ENCODE peak calls at places on chromosomes 11 and 22, in nine cellular contexts. One of them, this sample, is unnamed.

GRCh38 chr11:46075928-46076327 is 45.3 kb downstream of the PHF21A start:
- DNase-seq in RWPE1: no peak
- DNase-seq in lower leg skin: no peak
- DNase-seq in HFFc6: no peak
- DNase-seq in psoas muscle: no peak
- DNase-seq in endodermal cell: no peak
- DNase-seq in astrocyte of the spinal cord: no peak
- DNase-seq in CD4-positive, alpha-beta T cell: no peak
- DNase-seq in choroid plexus epithelial cell: no peak
- DNase-seq in this sample: no peak

GRCh38 chr11:70788247-70789022 is 390.1 kb downstream of the CTTN start:
- DNase-seq in RWPE1: peak
- DNase-seq in lower leg skin: no peak
- DNase-seq in HFFc6: peak
- DNase-seq in psoas muscle: no peak
- DNase-seq in endodermal cell: no peak
- DNase-seq in astrocyte of the spinal cord: peak
- DNase-seq in CD4-positive, alpha-beta T cell: no peak
- DNase-seq in choroid plexus epithelial cell: peak
- DNase-seq in this sample: peak

GRCh38 chr11:4211991-4212390 is 117.4 kb downstream of the RRM1 start:
- DNase-seq in RWPE1: no peak
- DNase-seq in lower leg skin: no peak
- DNase-seq in HFFc6: no peak
- DNase-seq in psoas muscle: no peak
- DNase-seq in endodermal cell: peak
- DNase-seq in astrocyte of the spinal cord: no peak
- DNase-seq in CD4-positive, alpha-beta T cell: no peak
- DNase-seq in choroid plexus epithelial cell: no peak
- DNase-seq in this sample: no peak

GRCh38 chr11:11178671-11179070 is 174.4 kb downstream of the CSNK2A3 start:
- DNase-seq in RWPE1: no peak
- DNase-seq in lower leg skin: no peak
- DNase-seq in HFFc6: no peak
- DNase-seq in psoas muscle: no peak
- DNase-seq in endodermal cell: no peak
- DNase-seq in astrocyte of the spinal cord: no peak
- DNase-seq in CD4-positive, alpha-beta T cell: no peak
- DNase-seq in choroid plexus epithelial cell: no peak
- DNase-seq in this sample: no peak

GRCh38 chr22:25199726-25200520 is at the start of gene CRYBB3:
- DNase-seq in RWPE1: no peak
- DNase-seq in lower leg skin: no peak
- DNase-seq in HFFc6: no peak
- DNase-seq in psoas muscle: no peak
- DNase-seq in endodermal cell: no peak
- DNase-seq in astrocyte of the spinal cord: no peak
- DNase-seq in CD4-positive, alpha-beta T cell: no peak
- DNase-seq in choroid plexus epithelial cell: no peak
- DNase-seq in this sample: no peak

GRCh38 chr11:125123947-125124633 is 12.7 kb upstream of the TMEM218 start:
- DNase-seq in RWPE1: peak
- DNase-seq in lower leg skin: no peak
- DNase-seq in HFFc6: peak
- DNase-seq in psoas muscle: peak
- DNase-seq in endodermal cell: peak
- DNase-seq in astrocyte of the spinal cord: peak
- DNase-seq in CD4-positive, alpha-beta T cell: no peak
- DNase-seq in choroid plexus epithelial cell: peak
- DNase-seq in this sample: peak

GRCh38 chr11:79342686-79343085 is 98.1 kb downstream of the TENM4 start:
- DNase-seq in RWPE1: no peak
- DNase-seq in lower leg skin: no peak
- DNase-seq in HFFc6: no peak
- DNase-seq in psoas muscle: no peak
- DNase-seq in endodermal cell: no peak
- DNase-seq in astrocyte of the spinal cord: no peak
- DNase-seq in CD4-positive, alpha-beta T cell: no peak
- DNase-seq in choroid plexus epithelial cell: no peak
- DNase-seq in this sample: no peak

GRCh38 chr11:33730716-33731115 is 5.5 kb downstream of the CD59 start:
- DNase-seq in RWPE1: no peak
- DNase-seq in lower leg skin: no peak
- DNase-seq in HFFc6: no peak
- DNase-seq in psoas muscle: no peak
- DNase-seq in endodermal cell: no peak
- DNase-seq in astrocyte of the spinal cord: no peak
- DNase-seq in CD4-positive, alpha-beta T cell: no peak
- DNase-seq in choroid plexus epithelial cell: no peak
- DNase-seq in this sample: no peak

GRCh38 chr22:18997925-18998315 is 61.8 kb upstream of the PRODH start:
- DNase-seq in RWPE1: no peak
- DNase-seq in lower leg skin: peak
- DNase-seq in HFFc6: no peak
- DNase-seq in psoas muscle: no peak
- DNase-seq in endodermal cell: peak
- DNase-seq in astrocyte of the spinal cord: no peak
- DNase-seq in CD4-positive, alpha-beta T cell: no peak
- DNase-seq in choroid plexus epithelial cell: no peak
- DNase-seq in this sample: no peak

GRCh38 chr11:12092714-12093113 is 17.7 kb upstream of the MICAL2 start:
- DNase-seq in RWPE1: no peak
- DNase-seq in lower leg skin: peak
- DNase-seq in HFFc6: no peak
- DNase-seq in psoas muscle: no peak
- DNase-seq in endodermal cell: no peak
- DNase-seq in astrocyte of the spinal cord: no peak
- DNase-seq in CD4-positive, alpha-beta T cell: no peak
- DNase-seq in choroid plexus epithelial cell: no peak
- DNase-seq in this sample: no peak

GRCh38 chr11:36312593-36312990 is 16.5 kb downstream of the PRR5L start:
- DNase-seq in RWPE1: peak
- DNase-seq in lower leg skin: no peak
- DNase-seq in HFFc6: peak
- DNase-seq in psoas muscle: no peak
- DNase-seq in endodermal cell: no peak
- DNase-seq in astrocyte of the spinal cord: peak
- DNase-seq in CD4-positive, alpha-beta T cell: no peak
- DNase-seq in choroid plexus epithelial cell: peak
- DNase-seq in this sample: peak

GRCh38 chr11:306645-307371 is 808 bp upstream of the IFITM2 start:
- DNase-seq in RWPE1: no peak
- DNase-seq in lower leg skin: no peak
- DNase-seq in HFFc6: no peak
- DNase-seq in psoas muscle: peak
- DNase-seq in endodermal cell: no peak
- DNase-seq in astrocyte of the spinal cord: no peak
- DNase-seq in CD4-positive, alpha-beta T cell: no peak
- DNase-seq in choroid plexus epithelial cell: no peak
- DNase-seq in this sample: no peak

GRCh38 chr22:17233348-17234043 is 14.3 kb upstream of the ADA2 start:
- DNase-seq in RWPE1: no peak
- DNase-seq in lower leg skin: no peak
- DNase-seq in HFFc6: no peak
- DNase-seq in psoas muscle: no peak
- DNase-seq in endodermal cell: peak
- DNase-seq in astrocyte of the spinal cord: no peak
- DNase-seq in CD4-positive, alpha-beta T cell: no peak
- DNase-seq in choroid plexus epithelial cell: no peak
- DNase-seq in this sample: no peak

GRCh38 chr22:46576556-46577351 is 39.3 kb upstream of the CELSR1 start:
- DNase-seq in RWPE1: peak
- DNase-seq in lower leg skin: no peak
- DNase-seq in HFFc6: no peak
- DNase-seq in psoas muscle: peak
- DNase-seq in endodermal cell: peak
- DNase-seq in astrocyte of the spinal cord: no peak
- DNase-seq in CD4-positive, alpha-beta T cell: peak
- DNase-seq in choroid plexus epithelial cell: peak
- DNase-seq in this sample: no peak

GRCh38 chr11:1870721-1871466 is 18.0 kb downstream of the LSP1 start:
- DNase-seq in RWPE1: no peak
- DNase-seq in lower leg skin: no peak
- DNase-seq in HFFc6: no peak
- DNase-seq in psoas muscle: peak
- DNase-seq in endodermal cell: no peak
- DNase-seq in astrocyte of the spinal cord: no peak
- DNase-seq in CD4-positive, alpha-beta T cell: peak
- DNase-seq in choroid plexus epithelial cell: no peak
- DNase-seq in this sample: no peak

GRCh38 chr22:29167032-29167911 is 38.4 kb upstream of the EMID1 start:
- DNase-seq in RWPE1: no peak
- DNase-seq in lower leg skin: no peak
- DNase-seq in HFFc6: no peak
- DNase-seq in psoas muscle: no peak
- DNase-seq in endodermal cell: peak
- DNase-seq in astrocyte of the spinal cord: no peak
- DNase-seq in CD4-positive, alpha-beta T cell: no peak
- DNase-seq in choroid plexus epithelial cell: no peak
- DNase-seq in this sample: no peak

GRCh38 chr11:18100926-18101656 is 4.8 kb downstream of the SAAL1 start:
- DNase-seq in RWPE1: no peak
- DNase-seq in lower leg skin: no peak
- DNase-seq in HFFc6: no peak
- DNase-seq in psoas muscle: no peak
- DNase-seq in endodermal cell: no peak
- DNase-seq in astrocyte of the spinal cord: no peak
- DNase-seq in CD4-positive, alpha-beta T cell: no peak
- DNase-seq in choroid plexus epithelial cell: no peak
- DNase-seq in this sample: no peak
- TF ChIP-seq CTCF in RWPE1: no peak
- TF ChIP-seq CTCF in lower leg skin: no peak
- TF ChIP-seq CTCF in HFFc6: no peak
- TF ChIP-seq CTCF in psoas muscle: no peak
- TF ChIP-seq CTCF in endodermal cell: peak
- TF ChIP-seq CTCF in astrocyte of the spinal cord: no peak
- TF ChIP-seq CTCF in CD4-positive, alpha-beta T cell: no peak
- TF ChIP-seq CTCF in choroid plexus epithelial cell: no peak
- TF ChIP-seq CTCF in this sample: no peak

GRCh38 chr11:65637794-65638317 is at the start of gene SIPA1:
- DNase-seq in RWPE1: peak
- DNase-seq in lower leg skin: no peak
- DNase-seq in HFFc6: peak
- DNase-seq in psoas muscle: peak
- DNase-seq in endodermal cell: peak
- DNase-seq in astrocyte of the spinal cord: peak
- DNase-seq in CD4-positive, alpha-beta T cell: peak
- DNase-seq in choroid plexus epithelial cell: peak
- DNase-seq in this sample: peak
- TF ChIP-seq CTCF in RWPE1: no peak
- TF ChIP-seq CTCF in lower leg skin: no peak
- TF ChIP-seq CTCF in HFFc6: peak
- TF ChIP-seq CTCF in psoas muscle: peak
- TF ChIP-seq CTCF in endodermal cell: peak
- TF ChIP-seq CTCF in astrocyte of the spinal cord: peak
- TF ChIP-seq CTCF in CD4-positive, alpha-beta T cell: no peak
- TF ChIP-seq CTCF in choroid plexus epithelial cell: peak
- TF ChIP-seq CTCF in this sample: peak

DNA sequence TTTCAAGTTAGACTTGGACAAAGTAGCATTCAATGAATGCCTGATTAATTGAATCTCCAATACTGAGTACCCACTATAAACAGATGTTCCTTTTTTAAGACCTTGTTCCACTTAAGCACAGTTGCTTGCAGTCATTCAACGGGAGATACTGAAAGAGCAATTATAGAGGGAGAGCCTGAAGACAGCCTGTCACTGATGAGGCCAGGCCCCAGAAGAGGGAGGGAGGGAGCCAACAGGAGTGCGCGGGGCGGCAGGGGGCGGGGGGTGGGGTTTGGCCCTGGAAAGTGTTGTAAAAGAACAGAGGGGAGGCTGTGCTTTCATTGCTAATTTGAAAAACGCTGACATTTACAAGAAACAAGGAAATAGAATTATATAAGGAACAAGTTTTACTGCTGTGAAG is 53.1 kb downstream of the MAP6 start:
- DNase-seq in RWPE1: no peak
- DNase-seq in lower leg skin: no peak
- DNase-seq in HFFc6: no peak
- DNase-seq in psoas muscle: no peak
- DNase-seq in endodermal cell: no peak
- DNase-seq in astrocyte of the spinal cord: no peak
- DNase-seq in CD4-positive, alpha-beta T cell: no peak
- DNase-seq in choroid plexus epithelial cell: no peak
- DNase-seq in this sample: no peak
- TF ChIP-seq CTCF in RWPE1: no peak
- TF ChIP-seq CTCF in lower leg skin: no peak
- TF ChIP-seq CTCF in HFFc6: no peak
- TF ChIP-seq CTCF in psoas muscle: no peak
- TF ChIP-seq CTCF in endodermal cell: no peak
- TF ChIP-seq CTCF in astrocyte of the spinal cord: no peak
- TF ChIP-seq CTCF in CD4-positive, alpha-beta T cell: no peak
- TF ChIP-seq CTCF in choroid plexus epithelial cell: no peak
- TF ChIP-seq CTCF in this sample: no peak

DNA sequence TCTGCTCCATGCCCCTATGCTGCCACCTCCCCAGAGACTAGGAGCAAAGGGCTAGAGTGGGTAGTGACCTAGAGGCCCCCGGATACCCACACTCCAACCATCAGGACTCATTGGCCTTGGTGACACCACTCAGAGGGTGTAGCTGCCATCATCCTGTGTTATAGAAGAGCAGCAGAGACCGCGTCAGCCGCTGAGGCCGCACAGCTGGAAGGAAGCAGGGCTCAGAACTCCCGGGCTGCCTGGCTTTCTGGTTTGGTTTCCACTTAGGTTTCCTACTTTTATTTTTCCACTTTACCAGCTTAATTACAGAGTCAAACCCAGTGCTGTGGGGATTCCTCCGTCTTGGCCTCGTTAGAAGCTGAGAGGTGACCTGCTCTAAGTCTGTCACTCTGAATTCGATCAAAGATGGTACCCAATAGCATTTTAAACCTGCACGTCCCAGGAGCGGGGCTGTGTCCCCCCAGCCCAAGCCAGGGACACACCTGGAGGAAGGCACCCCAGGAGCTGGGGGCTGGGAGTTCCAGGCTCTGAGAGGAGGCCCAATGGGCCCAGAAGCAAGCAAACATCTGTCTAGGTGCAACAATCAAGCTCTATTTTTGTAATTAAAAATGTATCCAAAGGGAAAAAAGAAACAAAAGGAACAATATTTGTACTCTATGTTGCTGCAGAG is 2.1 kb upstream of the CDKN1C start:
- DNase-seq in RWPE1: no peak
- DNase-seq in lower leg skin: no peak
- DNase-seq in HFFc6: no peak
- DNase-seq in psoas muscle: peak
- DNase-seq in endodermal cell: no peak
- DNase-seq in astrocyte of the spinal cord: no peak
- DNase-seq in CD4-positive, alpha-beta T cell: no peak
- DNase-seq in choroid plexus epithelial cell: no peak
- DNase-seq in this sample: no peak
- TF ChIP-seq CTCF in RWPE1: no peak
- TF ChIP-seq CTCF in lower leg skin: no peak
- TF ChIP-seq CTCF in HFFc6: no peak
- TF ChIP-seq CTCF in psoas muscle: no peak
- TF ChIP-seq CTCF in endodermal cell: no peak
- TF ChIP-seq CTCF in astrocyte of the spinal cord: no peak
- TF ChIP-seq CTCF in CD4-positive, alpha-beta T cell: no peak
- TF ChIP-seq CTCF in choroid plexus epithelial cell: no peak
- TF ChIP-seq CTCF in this sample: no peak